ENCODE peak calls at places on chromosomes 3 and 15, in six cellular contexts. E is fibroblast of lung; L is transverse colon; C is IMR-90; N is GM23338; G is CD8-positive, alpha-beta memory T cell. T is an unnamed sample.

GRCh38 chr3:57382933-57383332 is 90.4 kb upstream of the ASB14 start:
- DNase-seq in E (no peak), N (no peak), L (no peak), C (peak; percentile 5), G (no peak), T (no peak)

GRCh38 chr3:105865867-105866350 is 2.9 kb downstream of the CBLB start:
- DNase-seq in E (no peak), G (no peak), C (no peak), N (no peak), L (no peak), T (no peak)

GRCh38 chr3:156676467-156677119 is 2.2 kb downstream of the TIPARP start:
- DNase-seq in L (no peak), C (peak; percentile 50), N (no peak), E (no peak), G (no peak), T (peak; percentile 50)

GRCh38 chr3:11558002-11558401 is 85.7 kb downstream of the VGLL4 start:
- DNase-seq in N (no peak), G (no peak), L (no peak), C (peak; percentile 90), E (peak; percentile 83), T (peak; percentile 85)

GRCh38 chr3:99250272-99250671 is 348.8 kb upstream of the DCBLD2 start:
- DNase-seq in G (no peak), N (no peak), C (peak; percentile 58), E (peak; percentile 54), L (no peak), T (peak; percentile 58)

GRCh38 chr15:91040851-91041250 is 18.5 kb upstream of the VPS33B start:
- DNase-seq in N (no peak), E (no peak), C (no peak), L (no peak), G (no peak), T (no peak)

GRCh38 chr3:46851364-46852328 is 11.6 kb downstream of the MYL3 start:
- DNase-seq in E (no peak), C (no peak), G (no peak), N (no peak), L (no peak), T (no peak)

GRCh38 chr3:184645304-184645703 is 66.6 kb downstream of the MAGEF1 start:
- DNase-seq in C (peak; percentile 20), E (peak; percentile 11), L (peak; percentile 27), G (no peak), N (no peak), T (peak; percentile 54)

GRCh38 chr3:64000446-64001055 is 22.7 kb downstream of the PSMD6 start:
- DNase-seq in G (no peak), N (peak; percentile 41), E (peak; percentile 29), C (peak; percentile 52), L (no peak), T (no peak)

GRCh38 chr3:89145995-89146394 is 38.6 kb downstream of the EPHA3 start:
- DNase-seq in G (no peak), L (no peak), C (peak; percentile 86), E (peak; percentile 92), N (no peak), T (peak; percentile 58)

GRCh38 chr15:70521576-70522322 is 241.6 kb downstream of the UACA start:
- DNase-seq in C (no peak), L (no peak), E (no peak), G (no peak), N (no peak), T (no peak)

GRCh38 chr3:120928991-120929390 is 21.0 kb downstream of the STXBP5L start:
- DNase-seq in N (peak; percentile 8), G (no peak), L (no peak), C (no peak), E (no peak), T (no peak)

GRCh38 chr3:65647369-65647768 is 391.3 kb downstream of the MAGI1 start:
- DNase-seq in E (no peak), N (no peak), L (no peak), G (no peak), C (no peak), T (no peak)

GRCh38 chr3:107222927-107223326 is 154.3 kb upstream of the CCDC54 start:
- DNase-seq in G (no peak), N (no peak), C (peak; percentile 88), E (peak; percentile 79), L (no peak), T (no peak)

DNA sequence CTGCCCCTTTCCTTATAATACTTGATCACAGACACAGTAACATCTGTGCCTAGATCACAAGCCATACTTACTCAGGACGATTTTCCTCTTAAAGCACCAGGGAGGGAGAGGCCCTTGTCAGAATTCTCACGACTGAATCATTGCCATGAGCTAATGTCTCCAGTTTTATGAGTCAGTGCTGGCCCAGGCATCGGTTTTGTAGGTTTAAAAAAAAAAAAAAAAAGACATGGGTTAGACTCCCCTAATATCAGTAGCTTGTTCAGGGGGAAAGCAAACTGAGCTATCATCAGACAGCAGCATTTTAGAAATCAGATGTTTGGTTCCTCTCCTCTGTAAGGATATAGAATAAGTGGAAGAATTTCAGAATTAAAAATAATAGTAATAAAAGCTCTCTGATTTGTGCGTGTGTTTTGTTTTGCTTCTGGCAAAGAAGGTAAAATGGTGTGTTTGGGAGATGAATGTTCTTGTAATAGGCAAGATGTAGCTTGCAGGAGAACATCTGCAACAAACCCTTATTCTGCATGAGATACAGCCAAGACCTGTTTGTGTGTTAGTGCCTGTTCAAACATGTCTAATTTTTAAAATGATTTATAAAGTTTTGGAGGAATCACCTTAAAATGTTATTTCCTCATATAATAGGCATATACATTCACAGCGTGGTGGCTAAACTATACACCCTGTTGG is 193.6 kb downstream of the TP63 start:
- DNase-seq in G (no peak), N (no peak), E (peak; percentile 68), C (peak; percentile 91), L (no peak), T (peak; percentile 97)
- H3K4me1 ChIP-seq in G (no peaks in the 10 kb centered on the region), N (peaks cover 6% of the 10 kb centered on the region), E (no peaks in the 10 kb centered on the region), C (no peaks in the 10 kb centered on the region), L (no peaks in the 10 kb centered on the region), T (peaks cover 63% of the 10 kb centered on the region)

GRCh38 chr15:74175271-74176191 is 2.0 kb downstream of the ISLR start:
- DNase-seq in L (no peak), C (no peak), N (no peak), E (no peak), G (no peak), T (no peak)

GRCh38 chr15:74174216-74174965 is 881 bp downstream of the ISLR start:
- DNase-seq in G (no peak), L (no peak), N (no peak), C (no peak), E (peak; percentile 41), T (no peak)

GRCh38 chr15:74176262-74177208 is 3.0 kb downstream of the ISLR start:
- DNase-seq in C (no peak), N (peak; percentile 44), G (no peak), E (no peak), L (no peak), T (no peak)

GRCh38 chr15:74173545-74174215 is at the start of gene ISLR:
- DNase-seq in G (no peak), N (peak; percentile 28), E (peak; percentile 76), C (peak; percentile 8), L (peak; percentile 24), T (no peak)

GRCh38 chr15:74174966-74175270 is 1.4 kb downstream of the ISLR start:
- DNase-seq in L (no peak), N (no peak), C (no peak), G (no peak), E (no peak), T (no peak)
- H3K4me1 ChIP-seq in L (peaks cover 33% of the 10 kb centered on the region), N (peaks cover 17% of the 10 kb centered on the region), C (peaks cover 33% of the 10 kb centered on the region), G (no peaks in the 10 kb centered on the region), E (peaks cover 39% of the 10 kb centered on the region), T (no peaks in the 10 kb centered on the region)

DNA sequence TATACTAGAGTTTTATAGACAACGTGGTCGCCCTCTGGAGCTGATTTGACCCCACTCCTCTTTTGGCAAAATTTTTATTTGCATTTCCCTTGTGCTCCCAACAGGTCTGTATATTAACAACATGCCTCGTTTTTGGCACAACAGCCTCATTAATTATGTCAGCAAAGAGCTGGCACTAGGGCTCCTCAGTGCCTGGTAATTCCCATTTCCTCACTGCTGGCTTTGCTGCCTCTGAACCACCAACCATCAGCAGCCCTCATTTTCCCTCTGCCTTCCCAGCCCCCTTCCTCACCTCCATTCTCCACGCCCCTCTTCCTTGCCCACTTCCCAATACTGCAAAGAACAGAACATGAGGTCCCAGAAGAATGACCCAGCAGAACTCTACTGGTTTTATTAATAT is 204.8 kb downstream of the ABHD5 start:
- DNase-seq in N (no peak), G (no peak), C (no peak), L (no peak), E (no peak), T (no peak)
- H3K4me1 ChIP-seq in N (peaks cover 26% of the 10 kb centered on the region), G (peaks cover 7% of the 10 kb centered on the region), C (peaks cover 3% of the 10 kb centered on the region), L (peaks cover 13% of the 10 kb centered on the region), E (peaks cover 2% of the 10 kb centered on the region), T (peaks cover 12% of the 10 kb centered on the region)

GRCh38 chr15:65214010-65214409 is 2.7 kb upstream of the CILP start:
- DNase-seq in G (no peak), N (no peak), L (no peak), C (no peak), E (no peak), T (no peak)
- H3K4me1 ChIP-seq in G (no peaks in the 10 kb centered on the region), N (no peaks in the 10 kb centered on the region), L (peaks cover 16% of the 10 kb centered on the region), C (peaks cover 12% of the 10 kb centered on the region), E (no peaks in the 10 kb centered on the region), T (no peaks in the 10 kb centered on the region)

GRCh38 chr3:152374260-152374990 is 105.7 kb downstream of the MBNL1 start:
- DNase-seq in G (no peak), E (no peak), C (no peak), N (no peak), L (no peak), T (no peak)
- H3K4me1 ChIP-seq in G (peaks cover 69% of the 10 kb centered on the region), E (peaks cover 3% of the 10 kb centered on the region), C (peaks cover 17% of the 10 kb centered on the region), N (no peaks in the 10 kb centered on the region), L (peaks cover 57% of the 10 kb centered on the region), T (peaks cover 4% of the 10 kb centered on the region)

GRCh38 chr15:47857384-47858168 is 140.3 kb downstream of the SEMA6D start:
- DNase-seq in L (no peak), C (no peak), E (no peak), N (no peak), G (no peak), T (no peak)
- H3K4me1 ChIP-seq in L (no peaks in the 10 kb centered on the region), C (no peaks in the 10 kb centered on the region), E (no peaks in the 10 kb centered on the region), N (peaks cover 5% of the 10 kb centered on the region), G (no peaks in the 10 kb centered on the region), T (no peaks in the 10 kb centered on the region)

T was measured in foreskin keratinocyte.